ENCODE peak calls at places on chromosomes 6 and 20, in eight cellular contexts. F is lower leg skin; C is CD8-positive, alpha-beta memory T cell; M is choroid plexus epithelial cell; P is BE2C; E is neural crest cell; V is midbrain; Q is OCI-M1. K is an unnamed sample.
A peak's percentile ranks its signal among the peaks of the same experiment; 100 is the strongest.

GRCh38 chr6:34234667-34235604 is 1.7 kb upstream of the HMGA1 start:
- DNase-seq in P (no peak), F (no peak), V (no peak), C (peak; percentile 27), M (no peak), E (peak; percentile 68), Q (no peak), K (no peak)

GRCh38 chr6:145294942-145295341 is 440.4 kb downstream of the EPM2A start:
- DNase-seq in V (no peak), P (no peak), Q (no peak), F (no peak), M (no peak), E (no peak), C (no peak), K (no peak)

GRCh38 chr6:87945966-87946365 is 101.7 kb upstream of the SPACA1 start:
- DNase-seq in F (peak; percentile 46), Q (no peak), E (no peak), P (no peak), C (no peak), V (no peak), M (no peak), K (no peak)

GRCh38 chr20:14963262-14963663 is 625.9 kb upstream of the FLRT3 start:
- DNase-seq in P (no peak), C (no peak), F (no peak), Q (no peak), M (no peak), V (no peak), E (no peak), K (peak; percentile 86)

GRCh38 chr6:132715204-132715603 is 1.3 kb upstream of the VNN1 start:
- DNase-seq in E (peak; percentile 16), C (no peak), Q (peak; percentile 31), P (peak; percentile 43), F (no peak), V (peak; percentile 70), M (peak; percentile 83), K (peak; percentile 48)

GRCh38 chr6:145815351-145815772 is 767 bp upstream of the FBXO30 start:
- DNase-seq in Q (peak; percentile 66), M (peak; percentile 27), V (no peak), E (no peak), P (peak; percentile 51), F (no peak), C (no peak), K (peak; percentile 41)

GRCh38 chr6:165106261-165106660 is 203.1 kb downstream of the C6orf118 start:
- DNase-seq in P (no peak), M (no peak), E (no peak), Q (no peak), C (no peak), F (no peak), V (no peak), K (no peak)

GRCh38 chr20:271528-271927 is 14.0 kb downstream of the DEFB132 start:
- DNase-seq in F (no peak), E (no peak), C (no peak), M (no peak), Q (no peak), P (no peak), V (no peak), K (no peak)

GRCh38 chr20:427849-428657 is 20.0 kb downstream of the RBCK1 start:
- DNase-seq in P (no peak), V (no peak), C (no peak), M (no peak), Q (no peak), F (no peak), E (no peak), K (no peak)

GRCh38 chr6:34241351-34242215 is 4.9 kb downstream of the HMGA1 start:
- DNase-seq in E (no peak), C (no peak), Q (no peak), F (no peak), M (no peak), P (no peak), V (no peak), K (no peak)

GRCh38 chr20:44203161-44203560 is 7.4 kb downstream of the OSER1 start:
- DNase-seq in Q (no peak), P (no peak), F (no peak), V (no peak), E (no peak), C (no peak), M (no peak), K (no peak)

GRCh38 chr6:153790881-153791473 is 248.1 kb upstream of the OPRM1 start:
- DNase-seq in F (peak; percentile 25), V (no peak), C (no peak), M (peak; percentile 65), P (peak; percentile 50), Q (peak; percentile 63), E (peak; percentile 18), K (peak; percentile 34)

GRCh38 chr6:5084787-5085637 is at the start of gene PPP1R3G:
- DNase-seq in M (peak; percentile 80), E (peak; percentile 12), P (peak; percentile 24), V (peak; percentile 44), Q (peak; percentile 32), C (no peak), F (no peak), K (peak; percentile 79)

GRCh38 chr6:39849764-39850163 is 57.6 kb downstream of the DAAM2 start:
- DNase-seq in F (no peak), E (no peak), M (peak; percentile 23), Q (no peak), V (no peak), P (no peak), C (no peak), K (no peak)

GRCh38 chr20:3857405-3857804 is 10.8 kb downstream of the MAVS start:
- DNase-seq in C (no peak), P (no peak), Q (no peak), M (no peak), V (no peak), E (no peak), F (no peak), K (no peak)

GRCh38 chr6:161439093-161439492 is 165.2 kb upstream of the AGPAT4 start:
- DNase-seq in M (peak; percentile 94), E (no peak), Q (peak; percentile 79), V (peak; percentile 85), P (peak; percentile 71), F (peak; percentile 43), C (no peak), K (peak; percentile 96)

GRCh38 chr20:5990946-5991345 is 40.5 kb downstream of the MCM8 start:
- DNase-seq in V (no peak), Q (no peak), M (no peak), E (no peak), C (no peak), P (no peak), F (no peak), K (no peak)

GRCh38 chr6:143878272-143878760 is 14.0 kb downstream of the ZC2HC1B start:
- DNase-seq in V (no peak), C (no peak), Q (no peak), F (no peak), P (no peak), E (no peak), M (peak; percentile 15), K (no peak)

GRCh38 chr6:167701010-167701409 is 125.7 kb upstream of the AFDN start:
- DNase-seq in C (no peak), Q (no peak), F (no peak), P (no peak), E (no peak), V (no peak), M (no peak), K (no peak)

GRCh38 chr6:157563611-157564284 is 182.8 kb downstream of the ZDHHC14 start:
- DNase-seq in P (no peak), E (no peak), F (no peak), C (no peak), M (peak; percentile 54), V (no peak), Q (no peak), K (no peak)

GRCh38 chr6:148518371-148519156 is 175.9 kb downstream of the SASH1 start:
- DNase-seq in F (no peak), C (no peak), Q (no peak), M (no peak), E (no peak), P (no peak), V (no peak), K (no peak)

GRCh38 chr6:131134220-131134831 is 941 bp upstream of the AKAP7 start:
- DNase-seq in C (no peak), M (no peak), F (no peak), V (no peak), E (no peak), Q (no peak), P (no peak), K (no peak)

GRCh38 chr20:51036226-51036625 is 13.3 kb upstream of the KCNG1 start:
- DNase-seq in Q (no peak), F (no peak), V (no peak), M (no peak), P (no peak), C (no peak), E (no peak), K (no peak)

GRCh38 chr6:148947621-148948444 is 201.0 kb downstream of the UST start:
- DNase-seq in M (peak; percentile 91), C (peak; percentile 73), P (peak; percentile 78), Q (peak; percentile 87), V (peak; percentile 89), F (peak; percentile 81), E (peak; percentile 86), K (peak; percentile 90)

GRCh38 chr20:59075934-59076508 is 33.4 kb upstream of the PRELID3B start:
- DNase-seq in V (no peak), M (no peak), P (no peak), C (no peak), F (no peak), E (no peak), Q (no peak), K (no peak)

GRCh38 chr6:169035381-169036280 is 218.0 kb downstream of the THBS2 start:
- DNase-seq in Q (no peak), P (peak; percentile 40), V (no peak), M (peak; percentile 38), F (no peak), E (no peak), C (no peak), K (no peak)

GRCh38 chr20:40963505-40963845 is 65.1 kb upstream of the TOP1 start:
- DNase-seq in M (no peak), P (no peak), F (no peak), Q (no peak), C (no peak), E (no peak), V (no peak), K (no peak)

GRCh38 chr20:39032997-39033396 is 70.9 kb downstream of the DHX35 start:
- DNase-seq in M (no peak), P (no peak), V (no peak), E (no peak), Q (no peak), F (no peak), C (no peak), K (no peak)

GRCh38 chr6:137271245-137272183 is 52.3 kb upstream of the IFNGR1 start:
- DNase-seq in E (no peak), M (peak; percentile 84), Q (peak; percentile 80), V (peak; percentile 69), F (no peak), P (no peak), C (no peak), K (peak; percentile 80)